ENCODE peak calls at places on chromosome 19, in five cellular contexts. B is A549, X is IMR-90, O is HepG2, K is GM12878. A is an unnamed sample.
A peak's percentile ranks its signal among the peaks of the same experiment; 100 is the strongest.

GRCh38 chr19:5356918-5357317 is 16.3 kb upstream of the PTPRS start:
- DNase-seq in K (no peak), O (no peak), X (no peak), B (no peak), A (no peak)

GRCh38 chr19:18434411-18435184 is 3.3 kb downstream of the ISYNA1 start:
- DNase-seq in B (no peak), X (no peak), K (no peak), O (no peak), A (no peak)

GRCh38 chr19:15315101-15315500 is 17.2 kb downstream of the BRD4 start:
- DNase-seq in X (no peak), B (no peak), K (no peak), O (no peak), A (no peak)

GRCh38 chr19:35048911-35049411 is 7.4 kb downstream of the HPN start:
- DNase-seq in K (no peak), B (no peak), O (no peak), X (no peak), A (no peak)

GRCh38 chr19:14434157-14434501 is 1.0 kb downstream of the PKN1 start:
- DNase-seq in O (no peak), B (no peak), K (no peak), X (no peak), A (peak; percentile 70)

GRCh38 chr19:371501-372160 is 27.0 kb upstream of the MIER2 start:
- DNase-seq in O (no peak), K (no peak), B (no peak), X (no peak), A (peak; percentile 72)

GRCh38 chr19:31121501-31121900 is 227.7 kb downstream of the TSHZ3 start:
- DNase-seq in K (no peak), B (no peak), O (no peak), X (no peak), A (no peak)

GRCh38 chr19:39705578-39706188 is 1.4 kb downstream of the LGALS14 start:
- DNase-seq in X (no peak), O (no peak), K (no peak), B (no peak), A (no peak)

GRCh38 chr19:38734426-38735256 is 9.6 kb downstream of the CAPN12 start:
- DNase-seq in K (peak; percentile 25), X (no peak), B (peak; percentile 65), O (no peak), A (no peak)

GRCh38 chr19:44722131-44723121 is 23.5 kb downstream of the CEACAM16 start:
- DNase-seq in X (no peak), K (peak; percentile 48), O (no peak), B (peak; percentile 60), A (no peak)

GRCh38 chr19:19010551-19010950 is 22.8 kb downstream of the SUGP2 start:
- DNase-seq in O (no peak), X (no peak), B (no peak), K (no peak), A (no peak)

GRCh38 chr19:29528350-29528945 is 2.7 kb downstream of the VSTM2B start:
- DNase-seq in B (peak; percentile 90), K (peak; percentile 3), X (peak; percentile 58), O (peak; percentile 49), A (peak; percentile 94)

GRCh38 chr19:19279853-19280252 is 6.8 kb upstream of the TM6SF2 start:
- DNase-seq in X (no peak), K (no peak), O (no peak), B (no peak), A (no peak)

GRCh38 chr19:32519023-32519422 is 62.0 kb upstream of the PDCD5 start:
- DNase-seq in O (no peak), B (no peak), K (no peak), X (no peak), A (no peak)

GRCh38 chr19:2982983-2983350 is 5.6 kb downstream of the TLE6 start:
- DNase-seq in K (no peak), O (no peak), X (peak; percentile 68), B (no peak), A (peak; percentile 92)

GRCh38 chr19:33304760-33305647 is 2.7 kb upstream of the CEBPA start:
- DNase-seq in X (no peak), O (peak; percentile 56), B (peak; percentile 44), K (no peak), A (no peak)

GRCh38 chr19:7748756-7749155 is 1.4 kb upstream of the CD209 start:
- DNase-seq in X (peak; percentile 7), O (peak; percentile 14), B (peak; percentile 54), K (no peak), A (no peak)

GRCh38 chr19:11539495-11540365 is 1.1 kb downstream of the CNN1 start:
- DNase-seq in X (peak; percentile 22), B (no peak), K (no peak), O (no peak), A (peak; percentile 83)

GRCh38 chr19:54905908-54906511 is at the start of gene NCR1:
- DNase-seq in B (no peak), X (no peak), O (no peak), K (no peak), A (no peak)
- TF ChIP-seq RAD21 in B (no peak), X (no peak), O (no peak), K (no peak), A (no peak)

GRCh38 chr19:54354761-54355160 is 10.0 kb downstream of the LAIR1 start:
- DNase-seq in O (no peak), B (no peak), X (no peak), K (no peak), A (no peak)

GRCh38 chr19:54355675-54356074 is 9.1 kb downstream of the LAIR1 start:
- DNase-seq in B (no peak), K (no peak), O (no peak), X (no peak), A (no peak)

GRCh38 chr19:54352041-54352440 is 12.7 kb downstream of the LAIR1 start:
- DNase-seq in O (no peak), K (no peak), X (no peak), B (no peak), A (no peak)

GRCh38 chr19:54352546-54352945 is 12.2 kb downstream of the LAIR1 start:
- DNase-seq in O (no peak), X (no peak), B (no peak), K (no peak), A (no peak)

GRCh38 chr19:54351474-54351873 is 12.5 kb upstream of the LILRA4 start:
- DNase-seq in B (no peak), K (no peak), O (no peak), X (no peak), A (no peak)
- H3K4me2 ChIP-seq in B (no peak overlapping the region), K (no peak overlapping the region), O (no peak overlapping the region), X (no peak overlapping the region), A (no peak overlapping the region)

GRCh38 chr19:13102666-13103584 is at the start of gene LYL1:
- DNase-seq in O (peak; percentile 45), K (no peak), B (peak; percentile 18), X (no peak), A (peak; percentile 97)
- TF ChIP-seq RAD21 in O (peak; percentile 60), K (no peak), B (no peak), X (no peak), A (no peak)

GRCh38 chr19:10269333-10270179 is 1.4 kb upstream of the ICAM1 start:
- DNase-seq in O (peak; percentile 51), B (peak; percentile 63), K (no peak), X (peak; percentile 65), A (peak; percentile 91)

GRCh38 chr19:10270180-10270615 is 722 bp upstream of the ICAM1 start:
- DNase-seq in O (no peak), K (no peak), B (no peak), X (no peak), A (peak; percentile 39)

GRCh38 chr19:10270616-10271394 is at the start of gene ICAM1:
- DNase-seq in X (peak; percentile 66), K (no peak), B (no peak), O (peak; percentile 83), A (peak; percentile 52)

GRCh38 chr19:10274589-10274988 is 3.7 kb downstream of the ICAM1 start:
- DNase-seq in X (no peak), O (no peak), B (no peak), K (no peak), A (no peak)

GRCh38 chr19:10271543-10272086 is 695 bp downstream of the ICAM1 start:
- DNase-seq in B (no peak), O (no peak), X (peak; percentile 56), K (no peak), A (peak; percentile 34)
- H3K4me2 ChIP-seq in B (no peak overlapping the region), O (peak overlapping the region; percentile 87), X (peak overlapping the region; percentile 30), K (peak overlapping the region; percentile 99), A (no peak overlapping the region)

GRCh38 chr19:58350871-58351557 is 2.3 kb downstream of the A1BG start:
- DNase-seq in B (no peak), O (no peak), K (no peak), X (no peak), A (no peak)

GRCh38 chr19:58350001-58350801 is 3.1 kb downstream of the A1BG start:
- DNase-seq in O (no peak), K (no peak), B (no peak), X (no peak), A (no peak)

GRCh38 chr19:58349590-58349989 is 3.7 kb downstream of the A1BG start:
- DNase-seq in K (no peak), B (no peak), X (no peak), O (no peak), A (no peak)

GRCh38 chr19:58346961-58347929 is 6.0 kb downstream of the A1BG start:
- DNase-seq in B (peak; percentile 78), K (no peak), O (no peak), X (peak; percentile 63), A (peak; percentile 100)

GRCh38 chr19:58345558-58345957 is 7.7 kb downstream of the A1BG start:
- DNase-seq in K (no peak), B (no peak), O (no peak), X (no peak), A (no peak)
- TF ChIP-seq RAD21 in K (no peak), B (no peak), O (no peak), X (no peak), A (no peak)

GRCh38 chr19:4015705-4016402 is 8.3 kb downstream of the PIAS4 start:
- DNase-seq in X (no peak), B (no peak), O (no peak), K (no peak), A (peak; percentile 83)
- H3K4me2 ChIP-seq in X (no peak overlapping the region), B (no peak overlapping the region), O (no peak overlapping the region), K (no peak overlapping the region), A (no peak overlapping the region)

GRCh38 chr19:9828551-9829063 is 889 bp downstream of the UBL5 start:
- DNase-seq in X (no peak), K (no peak), B (no peak), O (no peak), A (no peak)
- TF ChIP-seq RAD21 in X (no peak), K (no peak), B (no peak), O (no peak), A (no peak)

A was measured in SK-N-SH.